ENCODE peak calls at places on chromosomes 13 and 19, in seven cellular contexts. F, A, K, O, M, J and Z are unnamed samples.

GRCh38 chr19:56118666-56119584 is 2.2 kb downstream of the ZNF787 start:
- DNase-seq in A (no peak), J (no peak), M (peak; percentile 18), K (no peak), O (no peak), F (no peak), Z (no peak)

GRCh38 chr13:40518481-40518882 is 148.0 kb downstream of the FOXO1 start:
- DNase-seq in K (peak; percentile 56), F (no peak), A (no peak), M (no peak), J (no peak), O (no peak), Z (no peak)

GRCh38 chr13:111061338-111062045 is 53.6 kb upstream of the ARHGEF7 start:
- DNase-seq in O (no peak), M (no peak), J (no peak), K (no peak), A (no peak), F (no peak), Z (no peak)

GRCh38 chr19:4533835-4534424 is 1.1 kb downstream of the PLIN5 start:
- DNase-seq in M (no peak), J (no peak), K (no peak), F (no peak), O (no peak), A (no peak), Z (no peak)

GRCh38 chr19:16143399-16144215 is at the start of gene HSH2D:
- DNase-seq in A (no peak), F (no peak), M (peak; percentile 93), K (peak; percentile 89), J (peak; percentile 99), O (no peak), Z (no peak)

GRCh38 chr13:52862358-52863206 is 14.1 kb upstream of the PCDH8 start:
- DNase-seq in M (peak; percentile 35), J (no peak), O (no peak), A (no peak), K (peak; percentile 55), F (no peak), Z (no peak)

GRCh38 chr13:46386426-46386995 is 541 bp downstream of the RUBCNL start:
- DNase-seq in J (no peak), F (no peak), K (no peak), M (no peak), A (no peak), O (no peak), Z (no peak)

GRCh38 chr13:93776936-93777335 is 550.3 kb downstream of the GPC6 start:
- DNase-seq in O (peak; percentile 73), A (no peak), J (no peak), K (no peak), F (no peak), M (no peak), Z (peak; percentile 71)

GRCh38 chr19:996051-996838 is 4.0 kb upstream of the GRIN3B start:
- DNase-seq in K (peak; percentile 52), F (no peak), O (peak; percentile 50), A (no peak), J (peak; percentile 81), M (peak; percentile 52), Z (peak; percentile 54)

GRCh38 chr19:3463039-3463958 is 17.0 kb downstream of the SMIM24 start:
- DNase-seq in K (no peak), O (no peak), A (no peak), J (no peak), M (no peak), F (no peak), Z (no peak)
- TF ChIP-seq CTCF in K (no peak), O (no peak), A (no peak), J (no peak), M (no peak), F (no peak), Z (no peak)

GRCh38 chr13:34750078-34750703 is 191.9 kb upstream of the NBEA start:
- DNase-seq in O (no peak), K (no peak), F (peak; percentile 51), M (no peak), J (no peak), A (no peak), Z (peak; percentile 4)
- H3K4me3 ChIP-seq in O (peak overlapping the region; percentile 31), K (no peak overlapping the region), F (peak overlapping the region; percentile 19), M (no peak overlapping the region), J (no peak overlapping the region), A (no peak overlapping the region), Z (peak overlapping the region; percentile 29)

GRCh38 chr13:97852181-97852874 is 101.1 kb upstream of the IPO5 start:
- DNase-seq in J (no peak), A (no peak), F (no peak), M (no peak), K (no peak), O (no peak), Z (no peak)

GRCh38 chr13:97851269-97851668 is 102.2 kb upstream of the IPO5 start:
- DNase-seq in K (no peak), J (no peak), O (peak; percentile 4), M (peak; percentile 23), A (no peak), F (no peak), Z (no peak)

GRCh38 chr13:97848886-97849285 is 104.6 kb upstream of the IPO5 start:
- DNase-seq in J (no peak), A (no peak), M (no peak), F (no peak), O (no peak), K (no peak), Z (no peak)

GRCh38 chr13:97853550-97853949 is 99.9 kb upstream of the IPO5 start:
- DNase-seq in M (no peak), A (no peak), O (peak; percentile 14), F (no peak), K (no peak), J (no peak), Z (peak; percentile 23)

DNA sequence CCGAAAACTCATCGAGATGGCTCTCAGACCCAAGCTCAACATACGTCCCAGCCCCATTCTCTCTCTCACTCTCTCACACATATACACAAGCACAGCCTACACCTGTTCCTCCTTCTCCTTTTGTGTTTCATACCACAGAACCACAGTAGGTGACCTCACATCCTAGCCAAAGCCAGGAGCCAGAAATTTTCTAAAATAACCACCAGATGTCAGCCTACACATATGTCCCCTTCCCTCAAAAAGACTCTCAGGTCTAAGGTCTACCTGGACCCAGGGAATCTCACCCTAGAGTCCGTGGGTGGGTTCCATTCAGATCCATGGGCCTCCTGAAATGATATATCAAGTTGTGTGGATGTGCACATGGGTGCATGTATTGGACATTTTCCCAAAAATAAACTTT is 104.2 kb upstream of the IPO5 start:
- DNase-seq in K (no peak), A (no peak), O (peak; percentile 27), M (peak; percentile 39), F (no peak), J (peak; percentile 67), Z (peak; percentile 63)
- TF ChIP-seq CTCF in K (no peak), A (peak; percentile 20), O (peak; percentile 42), M (peak; percentile 27), F (no peak), J (peak; percentile 60), Z (peak; percentile 66)

GRCh38 chr19:3096902-3097326 is 2.8 kb downstream of the GNA11 start:
- DNase-seq in F (no peak), K (no peak), O (no peak), J (no peak), M (no peak), A (no peak), Z (no peak)
- H3K4me3 ChIP-seq in F (peak overlapping the region; percentile 27), K (no peak overlapping the region), O (peak overlapping the region; percentile 89), J (no peak overlapping the region), M (no peak overlapping the region), A (no peak overlapping the region), Z (no peak overlapping the region)

GRCh38 chr13:28819748-28820098 is 416 bp upstream of the MTUS2 start:
- DNase-seq in A (no peak), O (peak; percentile 4), J (peak; percentile 38), M (peak; percentile 57), K (peak; percentile 55), F (peak; percentile 25), Z (peak; percentile 55)

GRCh38 chr13:28820099-28821051 is at the start of gene MTUS2:
- DNase-seq in K (no peak), O (no peak), A (no peak), J (no peak), F (no peak), M (no peak), Z (peak; percentile 8)

GRCh38 chr13:28822161-28822560 is 2.0 kb downstream of the MTUS2 start:
- DNase-seq in O (no peak), A (no peak), K (no peak), M (no peak), F (no peak), J (no peak), Z (no peak)

GRCh38 chr13:28819046-28819747 is 942 bp upstream of the MTUS2 start:
- DNase-seq in K (no peak), F (no peak), J (peak; percentile 22), O (peak; percentile 15), A (no peak), M (peak; percentile 39), Z (peak; percentile 37)

GRCh38 chr13:28817204-28817603 is 2.9 kb upstream of the MTUS2 start:
- DNase-seq in O (no peak), F (no peak), A (no peak), J (no peak), M (no peak), K (no peak), Z (no peak)
- TF ChIP-seq CTCF in O (no peak), F (no peak), A (no peak), J (peak; percentile 21), M (peak; percentile 17), K (no peak), Z (peak; percentile 6)

GRCh38 chr19:33194884-33195710 is 967 bp downstream of the LRP3 start:
- DNase-seq in M (peak; percentile 49), K (peak; percentile 37), J (no peak), A (no peak), F (peak; percentile 81), O (peak; percentile 63), Z (peak; percentile 41)

GRCh38 chr19:33192010-33192409 is 2.1 kb upstream of the LRP3 start:
- DNase-seq in K (no peak), A (no peak), O (no peak), M (no peak), F (no peak), J (no peak), Z (no peak)

GRCh38 chr19:33194527-33194883 is 375 bp downstream of the LRP3 start:
- DNase-seq in O (no peak), M (no peak), J (no peak), F (peak; percentile 54), A (no peak), K (no peak), Z (no peak)

GRCh38 chr19:33193864-33194362 is at the start of gene LRP3:
- DNase-seq in M (peak; percentile 72), O (peak; percentile 12), K (peak; percentile 41), J (no peak), F (peak; percentile 75), A (no peak), Z (peak; percentile 26)

DNA sequence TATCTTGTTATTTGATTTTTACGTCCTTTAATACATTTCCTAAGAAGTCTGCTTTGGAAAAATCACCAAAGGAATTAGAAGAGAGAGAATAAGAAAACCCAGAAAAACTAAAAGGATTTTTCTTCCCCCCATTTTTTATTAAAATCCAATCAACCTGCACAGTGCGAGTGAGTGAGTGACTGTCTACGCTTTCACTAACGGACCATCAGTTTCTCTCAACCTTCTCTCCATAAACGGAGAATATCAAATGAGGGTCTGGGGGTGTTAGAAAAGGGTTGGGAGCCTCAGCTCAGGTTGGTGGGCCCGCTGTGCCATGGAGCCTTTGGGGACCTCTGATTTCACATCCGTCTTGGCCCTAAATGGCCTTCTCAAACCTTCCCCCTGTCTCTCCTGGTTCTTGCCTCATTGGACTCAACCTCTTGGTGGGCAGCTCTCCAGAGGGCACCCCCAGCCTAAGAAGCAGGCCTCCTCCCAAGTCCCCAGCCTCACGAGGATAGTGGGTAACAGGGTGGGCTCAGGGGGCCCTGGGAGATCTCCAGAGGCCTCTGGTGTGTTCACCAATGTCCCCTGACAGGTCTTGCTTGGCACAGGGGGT is 764 bp upstream of the LRP3 start:
- DNase-seq in O (no peak), M (no peak), A (no peak), F (no peak), J (no peak), K (no peak), Z (no peak)
- H3K4me3 ChIP-seq in O (peak overlapping the region; percentile 11), M (no peak overlapping the region), A (peak overlapping the region; percentile 40), F (no peak overlapping the region), J (no peak overlapping the region), K (no peak overlapping the region), Z (peak overlapping the region; percentile 36)